ENCODE peak calls at places on chromosomes 3 and 15, in eight cellular contexts. S is uterus; K is neural progenitor cell; Y is CD8-positive, alpha-beta T cell; J is CD4-positive, CD25-positive, alpha-beta regulatory T cell; E is thoracic aorta; L is ovary; M is IMR-90. P is an unnamed sample.

GRCh38 chr3:160616311-160616710 is 50.9 kb upstream of the KPNA4 start:
- DNase-seq in S (no peak), K (no peak), Y (no peak), J (no peak), E (no peak), L (no peak), M (peak; percentile 7), P (no peak)

GRCh38 chr3:146163584-146163983 is 2.6 kb upstream of the PLOD2 start:
- DNase-seq in S (no peak), K (no peak), Y (no peak), J (no peak), E (no peak), L (no peak), M (peak; percentile 94), P (no peak)

GRCh38 chr15:56758770-56759449 is 25.6 kb upstream of the ZNF280D start:
- DNase-seq in S (no peak), K (no peak), Y (no peak), J (no peak), E (no peak), L (no peak), M (peak; percentile 79), P (no peak)

GRCh38 chr3:124800511-124801374 is 70.5 kb downstream of the UMPS start:
- DNase-seq in S (peak; percentile 55), K (no peak), Y (no peak), J (no peak), E (no peak), L (peak; percentile 74), M (peak; percentile 40), P (no peak)

GRCh38 chr3:100603449-100603848 is 6.0 kb upstream of the ADGRG7 start:
- DNase-seq in S (no peak), K (peak; percentile 43), Y (no peak), J (no peak), E (no peak), L (no peak), M (peak; percentile 54), P (peak; percentile 27)

GRCh38 chr3:105829229-105829628 is 39.6 kb downstream of the CBLB start:
- DNase-seq in S (no peak), K (no peak), Y (no peak), J (no peak), E (no peak), L (no peak), M (no peak), P (no peak)

GRCh38 chr3:140093742-140094141 is 158.8 kb downstream of the CLSTN2 start:
- DNase-seq in S (peak; percentile 91), K (no peak), Y (no peak), J (no peak), E (peak; percentile 52), L (peak; percentile 62), M (peak; percentile 46), P (no peak)

GRCh38 chr3:7469866-7470265 is 609.0 kb downstream of the GRM7 start:
- DNase-seq in S (no peak), K (no peak), Y (no peak), J (no peak), E (no peak), L (no peak), M (no peak), P (no peak)

GRCh38 chr3:46453526-46454208 is 11.0 kb downstream of the LTF start:
- DNase-seq in S (no peak), K (no peak), Y (no peak), J (no peak), E (no peak), L (no peak), M (no peak), P (no peak)

GRCh38 chr3:142888099-142888483 is 792 bp downstream of the PCOLCE2 start:
- DNase-seq in S (no peak), K (no peak), Y (no peak), J (no peak), E (no peak), L (peak; percentile 16), M (no peak), P (peak; percentile 5)

GRCh38 chr15:75455424-75455981 is 4.0 kb upstream of the SIN3A start:
- DNase-seq in S (peak; percentile 89), K (peak; percentile 93), Y (peak; percentile 82), J (peak; percentile 89), E (peak; percentile 77), L (peak; percentile 91), M (peak; percentile 65), P (peak; percentile 58)

GRCh38 chr3:51371943-51372557 is 13.0 kb upstream of the MANF start:
- DNase-seq in S (no peak), K (peak; percentile 88), Y (peak; percentile 27), J (peak; percentile 48), E (no peak), L (no peak), M (peak; percentile 76), P (peak; percentile 57)

GRCh38 chr3:133393691-133394474 is 6.0 kb upstream of the BFSP2 start:
- DNase-seq in S (no peak), K (no peak), Y (no peak), J (no peak), E (no peak), L (no peak), M (no peak), P (no peak)

GRCh38 chr3:142577701-142578308 is 728 bp downstream of the ATR start:
- DNase-seq in S (no peak), K (no peak), Y (no peak), J (peak; percentile 6), E (no peak), L (no peak), M (peak; percentile 29), P (no peak)

GRCh38 chr3:68162644-68163043 is 508.2 kb upstream of the SUCLG2 start:
- DNase-seq in S (no peak), K (no peak), Y (no peak), J (no peak), E (no peak), L (no peak), M (no peak), P (no peak)

GRCh38 chr15:90603893-90604292 is 74.2 kb downstream of the CRTC3 start:
- DNase-seq in S (no peak), K (no peak), Y (peak; percentile 41), J (peak; percentile 43), E (no peak), L (no peak), M (no peak), P (no peak)

GRCh38 chr3:13825317-13825590 is 54.6 kb downstream of the WNT7A start:
- DNase-seq in S (no peak), K (no peak), Y (no peak), J (no peak), E (no peak), L (no peak), M (no peak), P (no peak)

GRCh38 chr3:49761661-49762060 is 24.7 kb downstream of the IP6K1 start:
- DNase-seq in S (no peak), K (no peak), Y (no peak), J (no peak), E (no peak), L (no peak), M (no peak), P (no peak)

GRCh38 chr3:16377847-16378302 is 112.9 kb downstream of the OXNAD1 start:
- DNase-seq in S (no peak), K (no peak), Y (no peak), J (no peak), E (no peak), L (no peak), M (no peak), P (no peak)

GRCh38 chr3:170056710-170057454 is 19.1 kb downstream of the GPR160 start:
- DNase-seq in S (no peak), K (no peak), Y (no peak), J (no peak), E (no peak), L (no peak), M (no peak), P (no peak)

GRCh38 chr15:72237286-72238224 is 6.6 kb upstream of the PKM start:
- DNase-seq in S (peak; percentile 63), K (no peak), Y (peak; percentile 32), J (no peak), E (peak; percentile 43), L (no peak), M (peak; percentile 98), P (no peak)

GRCh38 chr15:70321106-70321809 is 223.5 kb upstream of the TLE3 start:
- DNase-seq in S (no peak), K (no peak), Y (no peak), J (no peak), E (no peak), L (no peak), M (no peak), P (no peak)
- H3K4me1 ChIP-seq in S (peaks cover 9% of the 10 kb centered on the region), K (peaks cover 14% of the 10 kb centered on the region), Y (no peaks in the 10 kb centered on the region), J (no peaks in the 10 kb centered on the region), E (peaks cover 14% of the 10 kb centered on the region), L (peaks cover 15% of the 10 kb centered on the region), M (peaks cover 23% of the 10 kb centered on the region), P (no peaks in the 10 kb centered on the region)

GRCh38 chr15:78047631-78048409 is 29.7 kb downstream of the TBC1D2B start:
- DNase-seq in S (peak; percentile 64), K (no peak), Y (no peak), J (no peak), E (no peak), L (no peak), M (peak; percentile 77), P (no peak)

GRCh38 chr15:78046796-78047341 is 30.6 kb downstream of the TBC1D2B start:
- DNase-seq in S (no peak), K (no peak), Y (no peak), J (no peak), E (no peak), L (no peak), M (no peak), P (no peak)

GRCh38 chr15:78044407-78045155 is 32.9 kb downstream of the TBC1D2B start:
- DNase-seq in S (no peak), K (no peak), Y (no peak), J (no peak), E (no peak), L (no peak), M (no peak), P (no peak)

GRCh38 chr15:78041946-78042345 is 35.6 kb downstream of the TBC1D2B start:
- DNase-seq in S (no peak), K (no peak), Y (no peak), J (no peak), E (no peak), L (no peak), M (no peak), P (no peak)

GRCh38 chr15:78045189-78045588 is 32.3 kb downstream of the TBC1D2B start:
- DNase-seq in S (no peak), K (no peak), Y (no peak), J (no peak), E (no peak), L (no peak), M (no peak), P (no peak)
- H3K4me1 ChIP-seq in S (peaks cover 6% of the 10 kb centered on the region), K (peaks cover 6% of the 10 kb centered on the region), Y (peaks cover 84% of the 10 kb centered on the region), J (peaks cover 82% of the 10 kb centered on the region), E (peaks cover 9% of the 10 kb centered on the region), L (peaks cover 14% of the 10 kb centered on the region), M (peaks cover 27% of the 10 kb centered on the region), P (peaks cover 1% of the 10 kb centered on the region)

DNA sequence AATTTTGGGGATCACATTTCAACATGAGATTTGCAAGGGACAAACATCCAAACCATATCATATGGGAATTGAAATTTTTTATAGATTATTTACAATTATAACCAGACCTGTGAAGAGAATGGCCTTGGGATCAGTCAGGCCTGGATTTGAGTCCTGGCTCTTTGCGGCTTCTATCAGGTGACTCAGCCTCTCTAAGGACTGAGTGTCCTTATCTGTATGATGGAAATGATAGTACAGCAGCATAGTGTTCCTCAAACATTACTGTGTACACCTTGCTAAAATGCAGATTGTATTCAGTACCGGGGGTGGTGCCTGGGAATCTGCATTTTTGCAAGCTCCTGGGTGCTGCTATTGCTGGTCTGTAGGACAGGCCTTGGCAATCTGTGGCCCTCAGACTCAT is 206.7 kb upstream of the PROK2 start:
- DNase-seq in S (no peak), K (no peak), Y (no peak), J (no peak), E (no peak), L (no peak), M (no peak), P (no peak)
- H3K4me1 ChIP-seq in S (no peaks in the 10 kb centered on the region), K (no peaks in the 10 kb centered on the region), Y (no peaks in the 10 kb centered on the region), J (no peaks in the 10 kb centered on the region), E (no peaks in the 10 kb centered on the region), L (no peaks in the 10 kb centered on the region), M (no peaks in the 10 kb centered on the region), P (no peaks in the 10 kb centered on the region)

GRCh38 chr3:141430326-141430725 is 56.5 kb upstream of the RASA2 start:
- DNase-seq in S (no peak), K (peak; percentile 23), Y (no peak), J (no peak), E (no peak), L (no peak), M (no peak), P (no peak)
- H3K4me1 ChIP-seq in S (peaks cover 33% of the 10 kb centered on the region), K (peaks cover 19% of the 10 kb centered on the region), Y (no peaks in the 10 kb centered on the region), J (peaks cover 6% of the 10 kb centered on the region), E (peaks cover 50% of the 10 kb centered on the region), L (peaks cover 21% of the 10 kb centered on the region), M (peaks cover 33% of the 10 kb centered on the region), P (peaks cover 3% of the 10 kb centered on the region)

P was measured in iPS DF 6.9.